ENCODE peak calls at places on chromosomes 3 and 15, in eight cellular contexts. A, B, K, R, S, Z, J and P are unnamed samples.

GRCh38 chr3:62785384-62785783 is 89.8 kb downstream of the CADPS start:
- DNase-seq in A (no peak), B (no peak), K (peak; percentile 33), R (no peak), S (no peak), Z (peak; percentile 50), J (no peak), P (no peak)

GRCh38 chr15:33398555-33398954 is 87.8 kb downstream of the RYR3 start:
- DNase-seq in A (no peak), B (no peak), K (no peak), R (no peak), S (no peak), Z (no peak), J (no peak), P (no peak)

GRCh38 chr15:40928975-40929729 is at the start of gene DLL4:
- DNase-seq in A (peak; percentile 31), B (no peak), K (peak; percentile 62), R (peak; percentile 94), S (no peak), Z (no peak), J (no peak), P (no peak)

GRCh38 chr3:135368316-135368715 is 573.3 kb downstream of the EPHB1 start:
- DNase-seq in A (no peak), B (peak; percentile 6), K (no peak), R (peak; percentile 38), S (no peak), Z (no peak), J (no peak), P (no peak)

GRCh38 chr15:74497584-74497983 is 36.6 kb upstream of the UBL7 start:
- DNase-seq in A (no peak), B (no peak), K (peak; percentile 93), R (no peak), S (no peak), Z (peak; percentile 93), J (no peak), P (no peak)

GRCh38 chr15:91228391-91228790 is 128.3 kb downstream of the SV2B start:
- DNase-seq in A (no peak), B (no peak), K (no peak), R (no peak), S (no peak), Z (no peak), J (no peak), P (no peak)

GRCh38 chr3:114841515-114841914 is 305.6 kb downstream of the ZBTB20 start:
- DNase-seq in A (no peak), B (no peak), K (peak; percentile 78), R (no peak), S (no peak), Z (peak; percentile 84), J (no peak), P (no peak)

GRCh38 chr3:42665050-42665878 is 11.8 kb downstream of the ZBTB47 start:
- DNase-seq in A (no peak), B (no peak), K (no peak), R (no peak), S (no peak), Z (no peak), J (no peak), P (peak; percentile 86)